ENCODE peak calls at places on chromosomes 2 and 18, in eight cellular contexts. One of them, this sample, is unnamed.

GRCh38 chr18:79881695-79882094 is 69.8 kb downstream of the SLC66A2 start:
- DNase-seq in HFFc6: no peak
- DNase-seq in Daoy: no peak
- DNase-seq in PC-3: no peak
- DNase-seq in AG08396: no peak
- DNase-seq in AG20443: no peak
- DNase-seq in WTC11: no peak
- DNase-seq in right lobe of liver: no peak
- DNase-seq in this sample: peak

GRCh38 chr2:199457147-199458016 is at the start of gene SATB2:
- DNase-seq in HFFc6: peak
- DNase-seq in Daoy: peak
- DNase-seq in PC-3: peak
- DNase-seq in AG08396: peak
- DNase-seq in AG20443: peak
- DNase-seq in WTC11: peak
- DNase-seq in right lobe of liver: no peak
- DNase-seq in this sample: no peak

GRCh38 chr2:12556762-12557161 is 160.0 kb upstream of the TRIB2 start:
- DNase-seq in HFFc6: peak
- DNase-seq in Daoy: peak
- DNase-seq in PC-3: peak
- DNase-seq in AG08396: peak
- DNase-seq in AG20443: peak
- DNase-seq in WTC11: no peak
- DNase-seq in right lobe of liver: no peak
- DNase-seq in this sample: no peak

GRCh38 chr18:48988508-48989303 is 37.9 kb upstream of the SMAD7 start:
- DNase-seq in HFFc6: no peak
- DNase-seq in Daoy: no peak
- DNase-seq in PC-3: no peak
- DNase-seq in AG08396: no peak
- DNase-seq in AG20443: no peak
- DNase-seq in WTC11: no peak
- DNase-seq in right lobe of liver: no peak
- DNase-seq in this sample: no peak

GRCh38 chr2:20370191-20370590 is 19.5 kb upstream of the PUM2 start:
- DNase-seq in HFFc6: no peak
- DNase-seq in Daoy: no peak
- DNase-seq in PC-3: no peak
- DNase-seq in AG08396: no peak
- DNase-seq in AG20443: peak
- DNase-seq in WTC11: no peak
- DNase-seq in right lobe of liver: no peak
- DNase-seq in this sample: no peak

GRCh38 chr2:66013456-66013855 is 421.5 kb upstream of the MEIS1 start:
- DNase-seq in HFFc6: no peak
- DNase-seq in Daoy: no peak
- DNase-seq in PC-3: no peak
- DNase-seq in AG08396: no peak
- DNase-seq in AG20443: no peak
- DNase-seq in WTC11: no peak
- DNase-seq in right lobe of liver: no peak
- DNase-seq in this sample: no peak

GRCh38 chr2:71880287-71880686 is 267.4 kb downstream of the CYP26B1 start:
- DNase-seq in HFFc6: no peak
- DNase-seq in Daoy: no peak
- DNase-seq in PC-3: no peak
- DNase-seq in AG08396: no peak
- DNase-seq in AG20443: no peak
- DNase-seq in WTC11: no peak
- DNase-seq in right lobe of liver: no peak
- DNase-seq in this sample: no peak

GRCh38 chr2:173119069-173119807 is 43.6 kb downstream of the MAP3K20 start:
- DNase-seq in HFFc6: no peak
- DNase-seq in Daoy: peak
- DNase-seq in PC-3: no peak
- DNase-seq in AG08396: no peak
- DNase-seq in AG20443: no peak
- DNase-seq in WTC11: no peak
- DNase-seq in right lobe of liver: no peak
- DNase-seq in this sample: no peak

GRCh38 chr2:43010428-43011141 is 215.8 kb downstream of the ZFP36L2 start:
- DNase-seq in HFFc6: no peak
- DNase-seq in Daoy: no peak
- DNase-seq in PC-3: peak
- DNase-seq in AG08396: no peak
- DNase-seq in AG20443: no peak
- DNase-seq in WTC11: no peak
- DNase-seq in right lobe of liver: no peak
- DNase-seq in this sample: no peak